ENCODE peak calls at places on chromosome 18, in ten cellular contexts. W is natural killer cell treated with Interleukin-12 subunit alpha and Interleukin-12 subunit beta and Interleukin-15 and Interleukin-18, amount 100 ng/mL, for 72 hours; T is NCI-H2029; C is right lobe of liver; B is bronchial epithelial cell; O is tibial nerve; Y is adipocyte; Z is DMS153; Q is vagina; D is NCI-H1105. E is an unnamed sample.

GRCh38 chr18:6757966-6758365 is 28.4 kb downstream of the ARHGAP28 start:
- DNase-seq in B (no peak), Z (no peak), D (no peak), T (no peak), W (no peak), C (no peak), Q (no peak), O (no peak), Y (no peak), E (no peak)

GRCh38 chr18:76725445-76725844 is 96.9 kb upstream of the ZNF236 start:
- DNase-seq in T (no peak), B (no peak), D (no peak), Y (no peak), Z (no peak), W (no peak), Q (no peak), C (no peak), O (no peak), E (no peak)

GRCh38 chr18:5490753-5491240 is 53.0 kb downstream of the EPB41L3 start:
- DNase-seq in O (no peak), B (no peak), D (no peak), Z (no peak), Y (no peak), W (no peak), Q (no peak), C (no peak), T (no peak), E (no peak)

GRCh38 chr18:44651453-44651852 is 29.2 kb upstream of the SETBP1 start:
- DNase-seq in T (no peak), Y (peak), Q (no peak), B (peak), Z (no peak), C (no peak), D (no peak), O (no peak), W (no peak), E (no peak)

GRCh38 chr18:79596451-79597175 is 83.0 kb upstream of the CTDP1 start:
- DNase-seq in C (peak), W (peak), O (no peak), T (no peak), Y (no peak), D (no peak), Z (no peak), B (no peak), Q (no peak), E (no peak)

GRCh38 chr18:5066380-5066977 is 130.6 kb downstream of the AKAIN1 start:
- DNase-seq in Y (no peak), D (no peak), O (no peak), C (no peak), B (no peak), Q (no peak), T (no peak), Z (no peak), W (no peak), E (no peak)

GRCh38 chr18:21998531-21998930 is 170.9 kb upstream of the GATA6 start:
- DNase-seq in D (no peak), Y (no peak), B (no peak), O (no peak), Z (no peak), W (no peak), T (no peak), C (no peak), Q (no peak), E (no peak)

GRCh38 chr18:12159446-12159845 is 65.8 kb downstream of the ANKRD62 start:
- DNase-seq in D (no peak), B (peak), W (no peak), Q (no peak), Y (peak), O (no peak), T (no peak), C (no peak), Z (no peak), E (no peak)

GRCh38 chr18:50143891-50144290 is 51.1 kb downstream of the MYO5B start:
- DNase-seq in Y (no peak), C (no peak), Z (no peak), B (peak), Q (no peak), D (no peak), O (no peak), W (no peak), T (no peak), E (no peak)

GRCh38 chr18:39523281-39523680 is 1957.7 kb upstream of the CELF4 start:
- DNase-seq in Q (no peak), Y (no peak), D (no peak), W (no peak), O (no peak), B (peak), Z (no peak), T (no peak), C (peak), E (no peak)

GRCh38 chr18:58915006-58915799 is 50.5 kb downstream of the ZNF532 start:
- DNase-seq in B (no peak), T (no peak), Q (no peak), O (no peak), D (no peak), C (no peak), Z (no peak), W (no peak), Y (no peak), E (no peak)

GRCh38 chr18:40124107-40124506 is 1830.9 kb upstream of the PIK3C3 start:
- DNase-seq in O (no peak), T (no peak), W (no peak), D (no peak), Y (no peak), C (no peak), Z (no peak), B (peak), Q (no peak), E (no peak)

GRCh38 chr18:60053747-60054304 is 154.0 kb downstream of the PMAIP1 start:
- DNase-seq in C (no peak), B (peak), W (no peak), Q (no peak), D (no peak), O (no peak), Y (peak), T (no peak), Z (peak), E (peak)

GRCh38 chr18:13809521-13810252 is 14.3 kb upstream of the MC5R start:
- DNase-seq in Q (no peak), O (no peak), C (no peak), D (no peak), W (no peak), Y (no peak), Z (no peak), B (peak), T (no peak), E (no peak)

GRCh38 chr18:44655435-44655834 is 25.3 kb upstream of the SETBP1 start:
- DNase-seq in B (no peak), C (no peak), Z (no peak), T (no peak), Q (no peak), Y (no peak), D (no peak), W (no peak), O (no peak), E (no peak)

GRCh38 chr18:10145523-10145922 is 231.7 kb downstream of the VAPA start:
- DNase-seq in O (no peak), W (no peak), B (no peak), T (no peak), Z (no peak), D (no peak), Y (no peak), Q (no peak), C (no peak), E (no peak)

GRCh38 chr18:40249390-40250080 is 1705.5 kb upstream of the PIK3C3 start:
- DNase-seq in Y (no peak), C (no peak), T (no peak), O (no peak), D (no peak), B (peak), Q (no peak), W (no peak), Z (peak), E (no peak)

GRCh38 chr18:361941-362913 is 94.4 kb upstream of the THOC1 start:
- DNase-seq in W (no peak), C (no peak), O (peak), D (no peak), Y (peak), B (no peak), Q (no peak), T (no peak), Z (no peak), E (peak)

GRCh38 chr18:13218376-13219011 is at the start of gene LDLRAD4:
- DNase-seq in T (peak), B (no peak), Z (no peak), O (no peak), Q (peak), W (no peak), Y (peak), D (no peak), C (peak), E (no peak)

GRCh38 chr18:76458522-76459311 is 36.3 kb downstream of the ZNF516 start:
- DNase-seq in W (no peak), Y (no peak), O (no peak), D (no peak), B (no peak), C (no peak), T (no peak), Q (peak), Z (no peak), E (no peak)

GRCh38 chr18:22551536-22552151 is 133.9 kb upstream of the CTAGE1 start:
- DNase-seq in B (peak), W (no peak), Q (no peak), D (no peak), T (no peak), O (no peak), Z (no peak), C (no peak), Y (peak), E (no peak)

GRCh38 chr18:57218281-57218680 is 71.4 kb downstream of the BOD1L2 start:
- DNase-seq in Z (no peak), T (no peak), B (no peak), C (no peak), Y (no peak), O (no peak), W (no peak), Q (no peak), D (no peak), E (no peak)

GRCh38 chr18:58846325-58846724 is 18.4 kb upstream of the ZNF532 start:
- DNase-seq in D (no peak), W (no peak), T (no peak), O (no peak), B (no peak), Z (no peak), Y (no peak), Q (no peak), C (no peak), E (no peak)

GRCh38 chr18:55878224-55878623 is 290.2 kb upstream of the TCF4 start:
- DNase-seq in T (no peak), Q (no peak), B (no peak), D (no peak), Z (no peak), Y (no peak), C (no peak), O (no peak), W (no peak), E (no peak)

GRCh38 chr18:74868461-74868860 is 270.8 kb downstream of the ZNF407 start:
- DNase-seq in D (no peak), O (no peak), B (no peak), Q (no peak), Z (no peak), Y (no peak), C (no peak), W (no peak), T (no peak), E (no peak)

GRCh38 chr18:80147418-80148315 is 38.6 kb downstream of the ADNP2 start:
- DNase-seq in D (peak), Z (no peak), B (peak), C (peak), O (peak), T (no peak), Y (peak), W (peak), Q (no peak), E (no peak)

GRCh38 chr18:9824474-9824832 is 61.3 kb upstream of the TXNDC2 start:
- DNase-seq in D (no peak), O (no peak), W (no peak), T (no peak), Y (peak), C (no peak), Q (no peak), B (no peak), Z (no peak), E (no peak)

GRCh38 chr18:11872479-11873136 is 21.4 kb downstream of the CHMP1B start:
- DNase-seq in Y (peak), O (no peak), C (peak), B (peak), Q (no peak), T (no peak), D (no peak), W (no peak), Z (no peak), E (no peak)

GRCh38 chr18:56003009-56003408 is 415.0 kb upstream of the TCF4 start:
- DNase-seq in Z (no peak), Y (no peak), O (no peak), W (no peak), B (no peak), D (no peak), Q (no peak), C (no peak), T (no peak), E (no peak)

GRCh38 chr18:45026162-45026561 is 345.5 kb downstream of the SETBP1 start:
- DNase-seq in Y (no peak), C (no peak), T (no peak), Q (no peak), O (no peak), W (no peak), Z (no peak), B (no peak), D (no peak), E (no peak)

E was measured in GOT3.